ENCODE peak calls at places on chromosomes 13 and 19, in six cellular contexts. E is uterus, G is HCT116, B is right lobe of liver, F is K562, J is ovary. P is an unnamed sample.

GRCh38 chr13:91174886-91175501 is 172.5 kb upstream of the MIR17HG start:
- DNase-seq in F (no peak), J (no peak), G (no peak), E (no peak), B (no peak), P (no peak)

GRCh38 chr13:40537146-40537895 is 129.1 kb downstream of the FOXO1 start:
- DNase-seq in G (no peak), E (no peak), B (no peak), J (no peak), F (no peak), P (no peak)

GRCh38 chr19:54014920-54015560 is 23.6 kb downstream of the CACNG6 start:
- DNase-seq in J (no peak), G (no peak), E (no peak), F (no peak), B (no peak), P (no peak)

GRCh38 chr19:39411006-39411831 is 1.2 kb upstream of the PLEKHG2 start:
- DNase-seq in J (peak; percentile 65), B (peak; percentile 86), E (peak; percentile 73), F (no peak), G (no peak), P (peak; percentile 68)

GRCh38 chr13:38566526-38566925 is 120.4 kb upstream of the FREM2 start:
- DNase-seq in J (no peak), F (no peak), G (no peak), E (no peak), B (no peak), P (no peak)

GRCh38 chr13:76239031-76239680 is 603.0 kb downstream of the LMO7 start:
- DNase-seq in E (no peak), J (no peak), B (no peak), F (no peak), G (no peak), P (no peak)

GRCh38 chr13:55497486-55497885 is 1643.2 kb upstream of the PRR20A start:
- DNase-seq in J (no peak), E (no peak), B (no peak), G (no peak), F (no peak), P (no peak)

GRCh38 chr19:485583-486236 is 10.6 kb upstream of the MADCAM1 start:
- DNase-seq in E (no peak), G (no peak), F (no peak), B (no peak), J (peak; percentile 42), P (no peak)

GRCh38 chr13:104318121-104318520 is 1251.9 kb upstream of the SLC10A2 start:
- DNase-seq in J (no peak), E (no peak), B (no peak), G (peak; percentile 4), F (no peak), P (no peak)

DNA sequence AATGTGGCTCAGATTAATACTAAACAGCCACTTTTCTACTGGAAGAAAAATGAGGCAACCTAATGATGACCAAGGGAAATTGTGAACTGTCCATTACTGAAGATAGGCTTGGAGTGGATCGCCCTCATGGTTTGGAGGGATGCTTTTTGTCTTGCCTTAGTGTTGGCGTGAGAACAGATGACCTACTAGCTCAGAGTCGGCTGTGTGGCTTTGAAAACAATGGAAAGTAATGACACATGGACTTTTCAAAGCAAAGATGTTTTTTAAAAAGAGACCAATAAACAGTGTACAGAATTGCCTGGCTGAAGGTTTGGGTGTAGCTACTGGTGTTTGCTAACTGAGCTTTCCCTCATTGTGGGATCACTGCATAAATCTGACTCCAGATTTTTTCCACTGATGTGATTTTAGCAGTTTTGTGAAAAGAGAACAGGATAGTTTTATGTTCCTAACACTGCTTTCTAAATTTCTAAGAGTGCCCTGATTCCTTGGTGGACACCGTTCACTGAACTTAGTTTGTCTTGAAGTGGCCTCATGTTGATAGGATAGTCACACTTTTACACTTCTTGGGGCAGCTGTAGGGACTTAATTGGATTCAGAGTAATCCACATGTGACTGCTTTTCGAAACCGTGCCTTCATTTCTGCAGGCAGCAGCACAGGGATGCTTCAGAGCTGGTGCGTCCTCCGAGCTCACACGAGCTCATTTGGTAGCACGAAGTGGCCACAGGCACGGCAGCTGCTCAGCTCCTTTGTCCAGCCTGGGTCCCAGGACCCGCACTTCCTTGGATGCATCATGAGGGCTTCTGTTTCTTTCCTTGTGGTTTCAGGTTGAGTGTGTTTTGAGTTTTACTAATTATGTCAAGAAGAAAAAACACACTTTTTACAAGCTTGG is 4.3 kb downstream of the CEBPG start:
- DNase-seq in F (no peak), E (no peak), G (no peak), J (no peak), B (no peak), P (no peak)
- H3K4me1 ChIP-seq in F (peaks cover 19% of the 10 kb centered on the region), E (peaks cover 9% of the 10 kb centered on the region), G (peaks cover 39% of the 10 kb centered on the region), J (peaks cover 4% of the 10 kb centered on the region), B (no peaks in the 10 kb centered on the region), P (peaks cover 11% of the 10 kb centered on the region)

DNA sequence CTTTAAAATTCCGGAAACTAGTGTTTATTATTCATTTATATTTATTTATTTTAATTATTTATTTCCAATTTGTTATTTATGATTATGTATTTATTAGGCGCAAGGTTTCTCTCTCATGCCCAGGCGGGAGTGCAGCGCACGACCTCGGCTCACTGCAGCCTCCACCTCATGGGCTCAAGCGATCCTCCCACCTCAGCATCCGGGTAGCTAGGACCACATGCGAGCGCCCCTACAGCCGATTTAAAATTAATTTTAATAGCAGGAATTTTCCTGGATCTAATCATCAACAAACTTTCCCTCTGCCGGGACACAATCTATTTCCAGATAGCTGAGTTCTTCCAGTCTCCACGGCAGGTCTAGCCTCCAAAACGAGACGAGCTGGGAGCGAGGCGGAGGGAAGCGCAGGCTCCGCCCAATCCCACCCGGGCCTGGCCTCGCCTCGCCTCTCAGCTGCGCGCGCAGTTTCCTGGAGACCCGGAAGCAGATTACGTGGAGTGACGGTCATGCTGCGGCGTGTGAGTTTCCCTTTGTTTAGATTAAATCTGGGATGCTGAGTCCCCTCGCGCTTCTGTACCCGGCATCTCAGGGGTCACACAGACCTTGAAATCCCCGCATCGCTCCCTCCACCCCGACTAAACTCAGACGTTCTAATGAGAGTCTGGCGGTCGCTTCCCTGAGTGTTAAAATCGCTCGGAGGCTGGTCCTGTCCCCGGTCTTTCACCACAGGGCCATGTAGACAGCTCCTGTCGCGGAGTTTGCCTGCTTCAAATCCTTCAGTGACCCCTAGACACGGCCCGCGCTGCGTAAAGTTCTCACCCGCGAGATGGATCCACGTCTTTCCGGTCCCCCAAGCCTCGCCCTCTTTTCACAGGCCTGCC is at the start of gene ZNF880:
- DNase-seq in G (no peak), F (peak; percentile 22), B (peak; percentile 90), E (peak; percentile 94), J (peak; percentile 94), P (peak; percentile 95)
- TF ChIP-seq POLR2A in G (no peak), F (no peak), B (peak; percentile 25), E (peak; percentile 25), J (peak; percentile 61), P (no peak)

GRCh38 chr19:17077447-17078028 is 2.0 kb downstream of the MYO9B start:
- DNase-seq in J (no peak), F (no peak), B (no peak), G (no peak), E (no peak), P (no peak)
- H3K4me1 ChIP-seq in J (peaks cover 9% of the 10 kb centered on the region), F (peaks cover 28% of the 10 kb centered on the region), B (no peaks in the 10 kb centered on the region), G (peaks cover 48% of the 10 kb centered on the region), E (peaks cover 26% of the 10 kb centered on the region), P (peaks cover 79% of the 10 kb centered on the region)

GRCh38 chr19:1863638-1864479 is 480 bp upstream of the KLF16 start:
- DNase-seq in B (peak; percentile 95), F (peak; percentile 84), G (peak; percentile 85), E (peak; percentile 88), J (peak; percentile 94), P (peak; percentile 94)
- TF ChIP-seq POLR2A in B (peak; percentile 40), F (peak; percentile 62), G (no peak), E (no peak), J (peak; percentile 13), P (peak; percentile 39)